ENCODE peak calls at places on chromosomes 1 and 21, in eight cellular contexts. One of them, this sample, is unnamed.

GRCh38 chr1:227889863-227890405 is 57.8 kb downstream of the WNT9A start:
- DNase-seq in sigmoid colon: peak
- DNase-seq in neural crest cell: no peak
- DNase-seq in GM20000: no peak
- DNase-seq in RWPE2: peak
- DNase-seq in kidney epithelial cell: no peak
- DNase-seq in transverse colon: no peak
- DNase-seq in endothelial cell: peak
- DNase-seq in this sample: no peak

GRCh38 chr1:188689542-188689941 is 1788.1 kb downstream of the BRINP3 start:
- DNase-seq in sigmoid colon: no peak
- DNase-seq in neural crest cell: no peak
- DNase-seq in GM20000: no peak
- DNase-seq in RWPE2: no peak
- DNase-seq in kidney epithelial cell: no peak
- DNase-seq in transverse colon: no peak
- DNase-seq in endothelial cell: no peak
- DNase-seq in this sample: no peak

GRCh38 chr21:46049890-46050650 is 47.8 kb upstream of the COL6A2 start:
- DNase-seq in sigmoid colon: peak
- DNase-seq in neural crest cell: no peak
- DNase-seq in GM20000: no peak
- DNase-seq in RWPE2: no peak
- DNase-seq in kidney epithelial cell: no peak
- DNase-seq in transverse colon: no peak
- DNase-seq in endothelial cell: no peak
- DNase-seq in this sample: no peak

GRCh38 chr1:44154049-44154448 is 12.6 kb upstream of the KLF18 start:
- DNase-seq in sigmoid colon: no peak
- DNase-seq in neural crest cell: no peak
- DNase-seq in GM20000: no peak
- DNase-seq in RWPE2: no peak
- DNase-seq in kidney epithelial cell: no peak
- DNase-seq in transverse colon: no peak
- DNase-seq in endothelial cell: no peak
- DNase-seq in this sample: peak

GRCh38 chr1:3315991-3316943 is 138.2 kb upstream of the ARHGEF16 start:
- DNase-seq in sigmoid colon: no peak
- DNase-seq in neural crest cell: no peak
- DNase-seq in GM20000: no peak
- DNase-seq in RWPE2: no peak
- DNase-seq in kidney epithelial cell: no peak
- DNase-seq in transverse colon: no peak
- DNase-seq in endothelial cell: no peak
- DNase-seq in this sample: no peak

GRCh38 chr21:46095106-46095719 is 2.7 kb upstream of the COL6A2 start:
- DNase-seq in sigmoid colon: peak
- DNase-seq in neural crest cell: no peak
- DNase-seq in GM20000: no peak
- DNase-seq in RWPE2: no peak
- DNase-seq in kidney epithelial cell: no peak
- DNase-seq in transverse colon: no peak
- DNase-seq in endothelial cell: no peak
- DNase-seq in this sample: no peak

GRCh38 chr21:33325222-33326067 is 675 bp downstream of the IFNAR1 start:
- DNase-seq in sigmoid colon: peak
- DNase-seq in neural crest cell: peak
- DNase-seq in GM20000: peak
- DNase-seq in RWPE2: peak
- DNase-seq in kidney epithelial cell: peak
- DNase-seq in transverse colon: peak
- DNase-seq in endothelial cell: peak
- DNase-seq in this sample: peak

GRCh38 chr1:24704411-24705259 is 40.6 kb upstream of the CLIC4 start:
- DNase-seq in sigmoid colon: no peak
- DNase-seq in neural crest cell: no peak
- DNase-seq in GM20000: no peak
- DNase-seq in RWPE2: no peak
- DNase-seq in kidney epithelial cell: peak
- DNase-seq in transverse colon: no peak
- DNase-seq in endothelial cell: no peak
- DNase-seq in this sample: no peak

GRCh38 chr1:228697209-228698016 is 37.9 kb upstream of the RHOU start:
- DNase-seq in sigmoid colon: peak
- DNase-seq in neural crest cell: no peak
- DNase-seq in GM20000: no peak
- DNase-seq in RWPE2: no peak
- DNase-seq in kidney epithelial cell: peak
- DNase-seq in transverse colon: peak
- DNase-seq in endothelial cell: no peak
- DNase-seq in this sample: peak

GRCh38 chr1:162846256-162847212 is 14.4 kb downstream of the CCDC190 start:
- DNase-seq in sigmoid colon: no peak
- DNase-seq in neural crest cell: no peak
- DNase-seq in GM20000: no peak
- DNase-seq in RWPE2: no peak
- DNase-seq in kidney epithelial cell: no peak
- DNase-seq in transverse colon: no peak
- DNase-seq in endothelial cell: no peak
- DNase-seq in this sample: no peak

GRCh38 chr1:217275617-217276398 is 355.1 kb downstream of the GPATCH2 start:
- DNase-seq in sigmoid colon: no peak
- DNase-seq in neural crest cell: no peak
- DNase-seq in GM20000: no peak
- DNase-seq in RWPE2: no peak
- DNase-seq in kidney epithelial cell: peak
- DNase-seq in transverse colon: no peak
- DNase-seq in endothelial cell: no peak
- DNase-seq in this sample: no peak

GRCh38 chr1:224922404-224923164 is 6.9 kb upstream of the DNAH14 start:
- DNase-seq in sigmoid colon: no peak
- DNase-seq in neural crest cell: no peak
- DNase-seq in GM20000: peak
- DNase-seq in RWPE2: no peak
- DNase-seq in kidney epithelial cell: no peak
- DNase-seq in transverse colon: no peak
- DNase-seq in endothelial cell: peak
- DNase-seq in this sample: peak

GRCh38 chr1:75632350-75632949 is 21.5 kb upstream of the SLC44A5 start:
- DNase-seq in sigmoid colon: no peak
- DNase-seq in neural crest cell: peak
- DNase-seq in GM20000: peak
- DNase-seq in RWPE2: no peak
- DNase-seq in kidney epithelial cell: no peak
- DNase-seq in transverse colon: no peak
- DNase-seq in endothelial cell: peak
- DNase-seq in this sample: peak

DNA sequence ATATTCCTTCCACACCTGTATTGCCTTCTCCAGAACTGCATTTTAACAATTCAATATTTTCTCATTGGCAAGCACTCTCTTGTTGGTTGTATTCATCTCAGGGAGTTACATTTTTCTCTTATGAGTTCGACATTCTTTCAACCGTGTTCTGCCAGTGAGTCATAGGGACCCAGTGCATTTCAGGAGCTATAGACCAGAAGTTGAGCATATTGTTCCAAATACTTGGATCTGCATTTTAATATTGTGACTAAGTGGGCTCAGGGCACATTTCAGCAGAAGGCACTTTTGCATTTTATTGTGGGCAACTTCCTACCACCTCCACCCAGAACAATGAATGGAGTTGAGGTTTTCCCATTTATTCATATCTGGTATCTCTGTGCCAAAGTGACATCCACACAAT is 132.8 kb downstream of the TNFSF18 start:
- DNase-seq in sigmoid colon: no peak
- DNase-seq in neural crest cell: no peak
- DNase-seq in GM20000: no peak
- DNase-seq in RWPE2: peak
- DNase-seq in kidney epithelial cell: peak
- DNase-seq in transverse colon: no peak
- DNase-seq in endothelial cell: no peak
- DNase-seq in this sample: peak
- TF ChIP-seq CTCF in sigmoid colon: no peak
- TF ChIP-seq CTCF in neural crest cell: no peak
- TF ChIP-seq CTCF in GM20000: no peak
- TF ChIP-seq CTCF in RWPE2: no peak
- TF ChIP-seq CTCF in kidney epithelial cell: no peak
- TF ChIP-seq CTCF in transverse colon: no peak
- TF ChIP-seq CTCF in endothelial cell: no peak
- TF ChIP-seq CTCF in this sample: no peak

GRCh38 chr1:90731382-90732050 is 14.4 kb upstream of the BARHL2 start:
- DNase-seq in sigmoid colon: no peak
- DNase-seq in neural crest cell: no peak
- DNase-seq in GM20000: no peak
- DNase-seq in RWPE2: no peak
- DNase-seq in kidney epithelial cell: no peak
- DNase-seq in transverse colon: no peak
- DNase-seq in endothelial cell: no peak
- DNase-seq in this sample: no peak
- TF ChIP-seq CTCF in sigmoid colon: no peak
- TF ChIP-seq CTCF in neural crest cell: no peak
- TF ChIP-seq CTCF in GM20000: no peak
- TF ChIP-seq CTCF in RWPE2: no peak
- TF ChIP-seq CTCF in kidney epithelial cell: no peak
- TF ChIP-seq CTCF in transverse colon: no peak
- TF ChIP-seq CTCF in endothelial cell: no peak
- TF ChIP-seq CTCF in this sample: no peak

DNA sequence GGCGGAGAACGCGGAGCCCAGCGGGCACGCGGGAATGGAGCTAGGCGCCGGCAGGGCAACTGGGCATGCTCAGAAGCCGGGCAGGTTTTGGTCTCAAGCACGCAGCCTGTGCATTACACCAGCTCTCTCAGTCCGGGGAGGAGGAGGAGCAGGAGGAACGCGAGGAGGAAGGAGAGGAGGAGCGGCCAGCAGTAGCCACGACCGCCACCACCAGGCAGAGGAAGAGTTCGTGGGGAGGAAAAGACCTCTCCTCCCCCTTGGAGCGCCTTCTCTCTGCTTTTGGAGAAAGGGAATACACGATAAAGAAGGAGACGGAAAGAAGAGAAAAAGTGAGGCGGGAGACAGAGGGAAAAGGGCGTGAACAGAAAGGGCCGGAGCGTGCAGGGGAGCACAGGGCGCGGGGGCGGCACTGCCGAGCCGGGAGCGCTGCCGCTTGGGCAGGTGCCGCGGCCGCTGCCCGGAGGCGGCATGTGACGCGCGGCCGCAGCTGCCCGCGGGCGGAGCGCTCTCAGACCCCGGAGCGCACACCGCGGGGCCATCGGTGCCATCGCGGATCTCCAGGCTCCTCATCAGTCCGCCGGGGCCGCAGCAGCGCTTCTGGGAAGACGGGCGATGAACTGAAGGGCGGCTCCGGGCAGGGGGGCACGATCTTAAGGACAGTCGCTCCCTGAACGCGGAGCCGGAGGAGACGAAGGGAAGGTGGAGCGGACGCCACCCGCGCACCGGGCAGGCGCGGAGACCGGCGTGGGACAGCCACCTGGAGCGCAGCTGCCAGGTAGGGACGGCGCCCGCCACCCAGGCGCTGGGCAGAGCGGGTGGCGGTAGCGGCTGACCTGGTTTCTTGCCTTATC is at the start of gene CHRM3:
- DNase-seq in sigmoid colon: peak
- DNase-seq in neural crest cell: peak
- DNase-seq in GM20000: no peak
- DNase-seq in RWPE2: no peak
- DNase-seq in kidney epithelial cell: no peak
- DNase-seq in transverse colon: peak
- DNase-seq in endothelial cell: peak
- DNase-seq in this sample: peak
- TF ChIP-seq CTCF in sigmoid colon: no peak
- TF ChIP-seq CTCF in neural crest cell: peak
- TF ChIP-seq CTCF in GM20000: no peak
- TF ChIP-seq CTCF in RWPE2: no peak
- TF ChIP-seq CTCF in kidney epithelial cell: peak
- TF ChIP-seq CTCF in transverse colon: peak
- TF ChIP-seq CTCF in endothelial cell: no peak
- TF ChIP-seq CTCF in this sample: peak

DNA sequence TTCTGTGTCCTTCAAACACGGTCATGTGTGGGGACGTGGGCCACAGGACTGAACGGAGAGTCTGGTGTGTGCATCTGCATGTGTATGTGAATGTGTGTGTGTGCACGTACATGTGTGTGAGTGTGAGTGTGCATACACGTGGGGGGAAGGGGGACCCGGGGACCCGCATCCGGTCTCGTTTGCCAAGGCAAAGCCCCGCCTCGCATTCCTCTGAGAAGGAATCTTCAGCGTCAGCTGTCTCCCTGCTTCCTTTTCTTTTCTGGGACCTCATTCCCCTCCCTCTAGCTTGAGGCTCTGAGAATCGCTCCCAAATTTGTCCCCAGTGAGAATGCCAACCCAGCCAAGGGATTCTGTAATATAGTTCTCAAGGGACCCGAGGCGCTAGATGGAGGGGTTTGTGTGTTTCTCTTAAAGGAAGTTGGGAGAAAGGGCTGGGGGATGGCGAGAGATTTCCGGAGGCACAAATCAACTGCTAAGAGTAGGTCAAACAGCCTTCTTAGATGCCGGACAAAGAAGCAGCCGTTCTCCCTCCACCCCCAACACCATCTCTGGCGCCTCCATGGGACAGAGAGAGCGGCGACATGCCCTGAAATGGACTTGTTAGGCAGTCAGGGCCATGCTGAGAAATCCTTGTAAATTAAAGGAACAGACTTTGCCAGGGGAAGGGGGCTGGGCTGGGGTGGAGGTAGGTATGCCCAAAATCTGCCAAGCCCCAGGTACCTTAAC is 6.6 kb downstream of the IFFO2 start:
- DNase-seq in sigmoid colon: peak
- DNase-seq in neural crest cell: peak
- DNase-seq in GM20000: peak
- DNase-seq in RWPE2: no peak
- DNase-seq in kidney epithelial cell: no peak
- DNase-seq in transverse colon: no peak
- DNase-seq in endothelial cell: peak
- DNase-seq in this sample: no peak
- TF ChIP-seq CTCF in sigmoid colon: peak
- TF ChIP-seq CTCF in neural crest cell: no peak
- TF ChIP-seq CTCF in GM20000: peak
- TF ChIP-seq CTCF in RWPE2: no peak
- TF ChIP-seq CTCF in kidney epithelial cell: peak
- TF ChIP-seq CTCF in transverse colon: no peak
- TF ChIP-seq CTCF in endothelial cell: no peak
- TF ChIP-seq CTCF in this sample: no peak